ENCODE peak calls at places on chromosomes 12 and 14, in seven cellular contexts. Q is LoVo, L is iris pigment epithelial cell, C is MV-4-11, A is T-cell, S is body of pancreas, U is amygdala. W is an unnamed sample.

GRCh38 chr14:41349289-41349910 is 257.3 kb upstream of the LRFN5 start:
- DNase-seq in C (no peak), U (no peak), S (no peak), A (no peak), Q (no peak), L (no peak), W (no peak)

GRCh38 chr12:113200016-113200797 is 14.7 kb downstream of the RITA1 start:
- DNase-seq in U (no peak), S (peak), L (no peak), Q (no peak), C (peak), A (no peak), W (no peak)

GRCh38 chr12:103880299-103881142 is 39.5 kb upstream of the NT5DC3 start:
- DNase-seq in S (no peak), A (no peak), U (no peak), Q (no peak), L (peak), C (no peak), W (no peak)

GRCh38 chr12:12736759-12737676 is 19.9 kb downstream of the CDKN1B start:
- DNase-seq in L (peak), S (peak), U (no peak), A (peak), C (peak), Q (peak), W (no peak)

GRCh38 chr12:12946686-12947355 is 5.1 kb downstream of the GPRC5D start:
- DNase-seq in S (no peak), L (no peak), U (peak), C (no peak), Q (no peak), A (no peak), W (no peak)

GRCh38 chr14:38125484-38125912 is 82.2 kb upstream of the SSTR1 start:
- DNase-seq in A (no peak), Q (no peak), L (no peak), U (no peak), C (no peak), S (peak), W (no peak)

GRCh38 chr12:132724506-132725220 is 14.0 kb downstream of the PGAM5 start:
- DNase-seq in C (no peak), U (no peak), L (no peak), S (no peak), Q (no peak), A (no peak), W (no peak)

GRCh38 chr12:72214163-72214562 is 58.0 kb upstream of the TRHDE start:
- DNase-seq in U (no peak), Q (no peak), C (no peak), L (peak), S (no peak), A (no peak), W (no peak)

GRCh38 chr12:68497702-68498101 is 113.0 kb upstream of the RAP1B start:
- DNase-seq in C (peak), A (no peak), Q (peak), U (no peak), S (no peak), L (peak), W (no peak)

GRCh38 chr12:22600226-22600625 is 24.7 kb upstream of the ETNK1 start:
- DNase-seq in S (no peak), A (no peak), C (peak), Q (no peak), L (no peak), U (no peak), W (no peak)

GRCh38 chr12:66707002-66707697 is 28.3 kb upstream of the GRIP1 start:
- DNase-seq in U (no peak), Q (no peak), L (no peak), S (no peak), C (no peak), A (no peak), W (no peak)

GRCh38 chr14:104876251-104876699 is 11.2 kb downstream of the CEP170B start:
- DNase-seq in Q (peak), C (no peak), U (no peak), L (peak), S (peak), A (no peak), W (peak)

GRCh38 chr14:100440207-100440631 is 117.1 kb downstream of the SLC25A47 start:
- DNase-seq in L (peak), A (peak), C (peak), Q (peak), S (peak), U (peak), W (peak)

GRCh38 chr14:21057803-21058675 is at the start of gene RNASE8:
- DNase-seq in Q (no peak), L (peak), C (no peak), S (no peak), A (no peak), U (no peak), W (no peak)

GRCh38 chr14:83706555-83706954 is 1823.4 kb upstream of the FLRT2 start:
- DNase-seq in A (no peak), Q (no peak), U (no peak), C (no peak), L (peak), S (no peak), W (no peak)

GRCh38 chr14:89955022-89955414 is 488 bp upstream of the EFCAB11 start:
- DNase-seq in S (no peak), U (no peak), A (no peak), L (no peak), Q (no peak), C (no peak), W (no peak)

GRCh38 chr14:21723431-21724045 is 49.9 kb upstream of the OR4E1 start:
- DNase-seq in S (no peak), Q (no peak), C (no peak), A (peak), U (no peak), L (no peak), W (peak)

GRCh38 chr14:99029916-99030305 is 242.1 kb downstream of the BCL11B start:
- DNase-seq in C (no peak), L (no peak), S (no peak), A (no peak), U (no peak), Q (no peak), W (no peak)

GRCh38 chr12:124150176-124150575 is 144.7 kb upstream of the RFLNA start:
- DNase-seq in Q (no peak), A (no peak), U (no peak), L (no peak), C (no peak), S (no peak), W (no peak)